ENCODE peak calls at places on chromosomes 7 and 10, in seven cellular contexts. J, I, T, D, F, W and X are unnamed samples.

GRCh38 chr7:141820067-141820466 is 21.2 kb downstream of the PRSS37 start:
- DNase-seq in D (no peak), J (no peak), T (no peak), F (no peak), W (no peak), I (no peak), X (no peak)

GRCh38 chr10:124648738-124649137 is 95.4 kb downstream of the FAM53B start:
- DNase-seq in F (no peak), T (peak; percentile 8), J (peak; percentile 86), I (peak; percentile 76), D (peak; percentile 89), W (no peak), X (peak; percentile 78)

GRCh38 chr7:149097088-149097487 is 6.6 kb upstream of the ZNF786 start:
- DNase-seq in D (no peak), F (no peak), J (peak; percentile 29), I (peak; percentile 18), T (no peak), W (no peak), X (no peak)

GRCh38 chr7:56062382-56062781 is 1.7 kb upstream of the SUMF2 start:
- DNase-seq in T (peak; percentile 42), D (peak; percentile 72), W (no peak), I (no peak), J (peak; percentile 73), F (no peak), X (peak; percentile 53)

GRCh38 chr10:91511549-91512330 is 101.6 kb downstream of the HECTD2 start:
- DNase-seq in F (no peak), I (no peak), T (peak; percentile 61), W (no peak), J (peak; percentile 67), D (peak; percentile 48), X (peak; percentile 83)

GRCh38 chr10:51400354-51401096 is 298.9 kb downstream of the CSTF2T start:
- DNase-seq in F (no peak), T (no peak), I (no peak), W (no peak), J (no peak), D (no peak), X (no peak)

GRCh38 chr10:80132299-80133139 is at the start of gene PLAC9:
- DNase-seq in J (peak; percentile 52), W (peak; percentile 9), D (peak; percentile 73), T (no peak), I (peak; percentile 53), F (peak; percentile 35), X (no peak)

GRCh38 chr7:127359011-127359410 is 33.5 kb downstream of the ZNF800 start:
- DNase-seq in J (no peak), I (no peak), W (no peak), T (no peak), F (no peak), D (no peak), X (no peak)

GRCh38 chr7:146116452-146117219 is at the start of gene CNTNAP2:
- DNase-seq in J (peak; percentile 59), F (peak; percentile 65), W (peak; percentile 60), I (peak; percentile 74), D (peak; percentile 62), T (no peak), X (peak; percentile 12)

GRCh38 chr10:91681361-91682276 is 48.7 kb upstream of the PPP1R3C start:
- DNase-seq in J (peak; percentile 8), W (peak; percentile 69), I (peak; percentile 41), T (no peak), F (no peak), D (peak; percentile 36), X (peak; percentile 16)

GRCh38 chr10:112805701-112806100 is 144.3 kb upstream of the TCF7L2 start:
- DNase-seq in F (no peak), W (no peak), T (no peak), D (no peak), I (no peak), J (no peak), X (no peak)

GRCh38 chr10:132856869-132857524 is 71.0 kb upstream of the NKX6-2 start:
- DNase-seq in D (no peak), F (no peak), J (no peak), I (no peak), T (no peak), W (no peak), X (no peak)

GRCh38 chr7:70360557-70360956 is 762.3 kb downstream of the AUTS2 start:
- DNase-seq in F (no peak), W (no peak), D (no peak), T (no peak), I (no peak), J (no peak), X (no peak)

GRCh38 chr10:33008499-33009243 is 50.6 kb upstream of the ITGB1 start:
- DNase-seq in W (peak; percentile 49), J (peak; percentile 91), I (peak; percentile 84), F (peak; percentile 64), T (peak; percentile 91), D (peak; percentile 90), X (peak; percentile 87)

GRCh38 chr10:129046074-129046681 is 420.9 kb upstream of the MGMT start:
- DNase-seq in J (peak; percentile 31), T (no peak), W (no peak), I (no peak), D (peak; percentile 70), F (no peak), X (peak; percentile 30)
- H3K4me3 ChIP-seq in J (no peak overlapping the region), T (no peak overlapping the region), W (no peak overlapping the region), I (no peak overlapping the region), D (no peak overlapping the region), F (no peak overlapping the region), X (no peak overlapping the region)

DNA sequence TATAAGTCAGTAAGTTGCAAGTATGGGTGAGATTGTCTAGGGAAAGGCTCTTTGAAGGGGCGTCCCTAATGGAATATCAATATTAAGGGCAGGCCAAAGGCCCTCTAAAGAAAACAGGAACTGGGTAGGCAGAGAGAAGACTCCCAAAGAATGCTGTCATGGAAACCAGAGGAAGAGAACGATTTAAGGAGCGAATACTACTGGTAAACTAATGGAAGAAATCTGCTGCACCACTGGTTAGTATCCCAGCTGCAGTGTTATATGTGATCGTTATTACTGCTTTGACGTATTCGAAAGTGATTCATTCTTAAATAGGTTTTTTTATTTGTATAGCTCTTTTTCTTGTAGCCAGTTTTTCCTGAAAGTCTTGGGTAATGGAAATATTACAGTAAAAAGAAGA is 1.3 kb downstream of the CASP2 start:
- DNase-seq in I (no peak), T (no peak), F (no peak), W (no peak), D (no peak), J (no peak), X (peak; percentile 52)
- H3K4me3 ChIP-seq in I (peak overlapping the region; percentile 83), T (peak overlapping the region; percentile 57), F (peak overlapping the region; percentile 60), W (peak overlapping the region; percentile 76), D (peak overlapping the region; percentile 87), J (peak overlapping the region; percentile 86), X (peak overlapping the region; percentile 90)

GRCh38 chr7:27147211-27148030 is at the start of gene HOXA6:
- DNase-seq in W (no peak), D (no peak), J (no peak), F (no peak), T (no peak), I (no peak), X (peak; percentile 80)
- H3K4me3 ChIP-seq in W (no peak within 1 kb of the TSS), D (no peak within 1 kb of the TSS), J (no peak within 1 kb of the TSS), F (no peak within 1 kb of the TSS), T (no peak within 1 kb of the TSS), I (no peak within 1 kb of the TSS), X (peak within 1 kb of the TSS; percentile 72)

DNA sequence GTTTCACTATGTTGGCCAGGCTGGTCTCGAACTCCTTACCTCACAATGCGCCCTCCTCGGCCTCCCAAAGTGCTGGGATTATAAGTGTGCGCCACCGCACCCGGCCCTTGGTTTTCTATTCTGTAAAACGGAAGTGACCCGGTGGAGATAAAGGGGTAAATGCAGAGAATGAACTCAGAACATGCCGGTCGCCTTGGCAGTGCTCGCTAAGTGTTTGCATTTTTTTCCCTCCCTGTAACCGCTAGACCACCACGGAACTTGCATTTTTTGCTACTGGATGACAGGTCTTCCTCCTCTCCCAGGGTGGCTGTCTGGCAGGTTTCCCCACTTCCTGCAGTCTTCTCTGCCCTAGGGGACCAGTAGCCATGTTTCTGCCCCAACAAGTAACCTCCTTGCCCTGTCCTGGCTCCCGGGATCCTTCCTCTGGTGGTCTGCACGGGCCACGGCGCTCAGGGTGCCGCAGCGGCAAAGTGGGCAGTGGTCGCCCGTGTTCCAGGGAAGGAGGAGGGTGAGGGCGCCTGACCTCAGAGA is 18.8 kb upstream of the GNA12 start:
- DNase-seq in D (peak; percentile 81), T (no peak), W (no peak), J (peak; percentile 82), F (no peak), I (no peak), X (no peak)
- H3K4me3 ChIP-seq in D (no peak overlapping the region), T (no peak overlapping the region), W (no peak overlapping the region), J (peak overlapping the region; percentile 9), F (no peak overlapping the region), I (no peak overlapping the region), X (no peak overlapping the region)

GRCh38 chr7:157518514-157519175 is 181.8 kb downstream of the DNAJB6 start:
- DNase-seq in I (no peak), F (no peak), D (no peak), J (no peak), T (no peak), W (no peak), X (no peak)

GRCh38 chr7:157521061-157521731 is 184.4 kb downstream of the DNAJB6 start:
- DNase-seq in J (no peak), T (no peak), W (no peak), D (no peak), F (no peak), I (no peak), X (no peak)

GRCh38 chr7:157519246-157519645 is 182.4 kb downstream of the DNAJB6 start:
- DNase-seq in T (no peak), I (no peak), D (no peak), F (no peak), W (no peak), J (no peak), X (no peak)

GRCh38 chr7:157520249-157520648 is 183.4 kb downstream of the DNAJB6 start:
- DNase-seq in T (no peak), D (no peak), I (no peak), W (no peak), F (no peak), J (no peak), X (no peak)

GRCh38 chr7:157519798-157520244 is 183.0 kb downstream of the DNAJB6 start:
- DNase-seq in F (no peak), D (no peak), W (no peak), J (no peak), I (no peak), T (no peak), X (no peak)
- H3K4me3 ChIP-seq in F (no peak overlapping the region), D (no peak overlapping the region), W (no peak overlapping the region), J (no peak overlapping the region), I (no peak overlapping the region), T (no peak overlapping the region), X (no peak overlapping the region)